ENCODE peak calls at places on chromosomes 3 and 15, in six cellular contexts. H is AML-193, C is Calu3, M is M059J, F is EH, X is HTR-8/SVneo. W is an unnamed sample.

GRCh38 chr15:90895571-90896117 is 7.5 kb upstream of the MAN2A2 start:
- DNase-seq in M (no peak), H (no peak), F (peak), X (no peak), C (no peak), W (no peak)

GRCh38 chr15:67738056-67738455 is 87.3 kb upstream of the SKOR1 start:
- DNase-seq in X (no peak), C (no peak), H (no peak), M (no peak), F (no peak), W (no peak)

GRCh38 chr15:48695088-48695834 is 49.8 kb upstream of the FBN1 start:
- DNase-seq in H (no peak), M (peak), X (no peak), C (no peak), F (peak), W (peak)

GRCh38 chr3:147424325-147424910 is 15.3 kb downstream of the ZIC1 start:
- DNase-seq in H (no peak), C (no peak), X (no peak), F (no peak), M (no peak), W (no peak)

GRCh38 chr15:83282859-83283812 is 1.3 kb downstream of the BNC1 start:
- DNase-seq in H (no peak), F (peak), X (peak), C (no peak), M (no peak), W (peak)

GRCh38 chr15:48318131-48318530 is 13.1 kb upstream of the DUT start:
- DNase-seq in F (no peak), M (no peak), X (no peak), H (no peak), C (no peak), W (no peak)

GRCh38 chr15:25897658-25898057 is 34.5 kb upstream of the ATP10A start:
- DNase-seq in F (no peak), C (no peak), M (no peak), X (no peak), H (no peak), W (no peak)

GRCh38 chr3:119469378-119470189 is 821 bp downstream of the POGLUT1 start:
- DNase-seq in H (no peak), X (peak), M (peak), F (peak), C (no peak), W (peak)

GRCh38 chr15:66873856-66874255 is 171.8 kb downstream of the SMAD6 start:
- DNase-seq in F (no peak), H (no peak), M (no peak), X (no peak), C (no peak), W (no peak)

GRCh38 chr3:97823503-97824004 is 1.7 kb downstream of the CRYBG3 start:
- DNase-seq in X (no peak), M (peak), F (peak), H (no peak), C (no peak), W (no peak)

GRCh38 chr3:72573051-72573450 is 275.2 kb downstream of the SHQ1 start:
- DNase-seq in X (no peak), C (no peak), F (no peak), H (no peak), M (no peak), W (no peak)

GRCh38 chr15:101625980-101626379 is 26.2 kb downstream of the TM2D3 start:
- DNase-seq in C (no peak), F (peak), H (no peak), M (peak), X (no peak), W (peak)

GRCh38 chr15:57821826-57822225 is 115.3 kb downstream of the POLR2M start:
- DNase-seq in X (no peak), H (no peak), F (no peak), C (no peak), M (no peak), W (no peak)

GRCh38 chr3:99012051-99012450 is 110.6 kb upstream of the DCBLD2 start:
- DNase-seq in X (no peak), F (peak), M (no peak), C (no peak), H (no peak), W (no peak)

GRCh38 chr3:192063570-192063969 is 602.6 kb downstream of the PYDC2 start:
- DNase-seq in H (no peak), M (peak), F (no peak), C (no peak), X (no peak), W (peak)

GRCh38 chr3:158992466-158992865 is 190.6 kb downstream of the MFSD1 start:
- DNase-seq in M (no peak), F (no peak), X (no peak), H (no peak), C (no peak), W (no peak)

GRCh38 chr3:195226900-195227447 is 44.0 kb downstream of the XXYLT1 start:
- DNase-seq in C (no peak), H (peak), X (peak), F (peak), M (no peak), W (no peak)

GRCh38 chr3:137792633-137793271 is 28.6 kb downstream of the SOX14 start:
- DNase-seq in C (peak), X (peak), F (peak), M (peak), H (peak), W (peak)

GRCh38 chr3:118714800-118715199 is 319.8 kb downstream of the IGSF11 start:
- DNase-seq in X (no peak), C (no peak), M (no peak), H (no peak), F (no peak), W (no peak)

GRCh38 chr3:163809540-163809993 is 1268.7 kb downstream of the SI start:
- DNase-seq in C (no peak), M (no peak), H (no peak), X (no peak), F (no peak), W (no peak)

GRCh38 chr3:55484741-55485207 is 2.3 kb downstream of the WNT5A start:
- DNase-seq in H (no peak), M (peak), C (no peak), F (no peak), X (no peak), W (no peak)

GRCh38 chr15:98562361-98562791 is 86.0 kb upstream of the IGF1R start:
- DNase-seq in F (no peak), X (no peak), M (no peak), H (no peak), C (no peak), W (peak)

GRCh38 chr3:195178124-195178910 is 92.6 kb downstream of the XXYLT1 start:
- DNase-seq in C (no peak), X (no peak), H (no peak), F (no peak), M (no peak), W (no peak)

GRCh38 chr3:158352551-158352950 is 218.4 kb upstream of the MLF1 start:
- DNase-seq in X (no peak), C (no peak), M (no peak), F (no peak), H (peak), W (peak)

GRCh38 chr15:65032823-65033537 is 3.5 kb upstream of the MTFMT start:
- DNase-seq in F (peak), C (peak), X (peak), M (peak), H (peak), W (peak)

GRCh38 chr3:10917176-10917575 is 75.4 kb upstream of the SLC6A1 start:
- DNase-seq in X (no peak), F (peak), H (no peak), M (peak), C (no peak), W (no peak)

GRCh38 chr15:74133071-74133702 is 2.8 kb downstream of the ISLR2 start:
- DNase-seq in X (no peak), C (no peak), F (no peak), M (no peak), H (no peak), W (peak)

GRCh38 chr15:59322056-59322755 is 50.5 kb downstream of the MYO1E start:
- DNase-seq in H (no peak), X (no peak), F (no peak), C (no peak), M (no peak), W (no peak)

GRCh38 chr3:126126292-126126691 is 42.4 kb upstream of the SLC41A3 start:
- DNase-seq in M (no peak), H (no peak), F (no peak), C (no peak), X (no peak), W (no peak)

GRCh38 chr15:99708563-99708962 is 24.7 kb downstream of the LYSMD4 start:
- DNase-seq in X (peak), F (peak), H (no peak), M (peak), C (peak), W (peak)

GRCh38 chr15:65918936-65919335 is 49.6 kb downstream of the RAB11A start:
- DNase-seq in H (no peak), F (no peak), C (no peak), M (no peak), X (no peak), W (no peak)

W was measured in epithelial cell of esophagus.